ENCODE peak calls at places on chromosomes 5 and 9, in eight cellular contexts. B is stimulated activated CD8-positive, alpha-beta memory T cell treated with anti-CD3 and anti-CD28 coated beads, Interleukin-4, amount 100 ng/mL, for 4 hours; C is activated gamma-delta T cell; F is AG10803; Q is breast epithelium; Z is RWPE1; U is effector CD8-positive, alpha-beta T cell; J is naive thymus-derived CD8-positive, alpha-beta T cell. T is an unnamed sample.

GRCh38 chr9:35996358-35996970 is 38.5 kb upstream of the OR2S2 start:
- DNase-seq in B (no peak), C (no peak), F (peak; percentile 61), Q (no peak), Z (no peak), U (no peak), J (no peak), T (no peak)

GRCh38 chr5:79699766-79700400 is 10.2 kb downstream of the CMYA5 start:
- DNase-seq in B (no peak), C (no peak), F (no peak), Q (no peak), Z (no peak), U (no peak), J (no peak), T (no peak)

GRCh38 chr9:94139672-94140417 is 55.6 kb downstream of the PTPDC1 start:
- DNase-seq in B (no peak), C (no peak), F (peak; percentile 99), Q (peak; percentile 82), Z (peak; percentile 98), U (no peak), J (no peak), T (peak; percentile 93)

GRCh38 chr9:92294297-92294676 is 790 bp upstream of the IARS1 start:
- DNase-seq in B (no peak), C (no peak), F (peak; percentile 38), Q (no peak), Z (no peak), U (no peak), J (no peak), T (no peak)

GRCh38 chr5:132430736-132431135 is 59.8 kb downstream of the IRF1 start:
- DNase-seq in B (no peak), C (no peak), F (no peak), Q (no peak), Z (no peak), U (no peak), J (no peak), T (no peak)

GRCh38 chr9:136848393-136849037 is 694 bp upstream of the PHPT1 start:
- DNase-seq in B (no peak), C (no peak), F (no peak), Q (no peak), Z (peak; percentile 69), U (no peak), J (no peak), T (no peak)

GRCh38 chr5:139952464-139953070 is 90.5 kb downstream of the NRG2 start:
- DNase-seq in B (no peak), C (no peak), F (no peak), Q (no peak), Z (no peak), U (no peak), J (no peak), T (no peak)

GRCh38 chr9:119177141-119177540 is 192.1 kb downstream of the BRINP1 start:
- DNase-seq in B (no peak), C (no peak), F (no peak), Q (no peak), Z (no peak), U (no peak), J (no peak), T (no peak)

GRCh38 chr5:139468421-139468931 is 2.3 kb upstream of the SMIM33 start:
- DNase-seq in B (no peak), C (no peak), F (peak; percentile 27), Q (no peak), Z (no peak), U (no peak), J (no peak), T (no peak)

GRCh38 chr5:60323596-60323995 is 376.4 kb downstream of the DEPDC1B start:
- DNase-seq in B (no peak), C (no peak), F (no peak), Q (no peak), Z (no peak), U (no peak), J (no peak), T (no peak)

GRCh38 chr5:139461698-139462097 is 845 bp downstream of the ECSCR start:
- DNase-seq in B (no peak), C (no peak), F (peak; percentile 49), Q (no peak), Z (no peak), U (no peak), J (no peak), T (no peak)

GRCh38 chr5:57383093-57383861 is 99.3 kb downstream of the ACTBL2 start:
- DNase-seq in B (no peak), C (no peak), F (peak; percentile 83), Q (no peak), Z (peak; percentile 92), U (no peak), J (no peak), T (no peak)

GRCh38 chr5:143004361-143004802 is 234.2 kb downstream of the ARHGAP26 start:
- DNase-seq in B (no peak), C (no peak), F (no peak), Q (no peak), Z (no peak), U (no peak), J (no peak), T (no peak)

GRCh38 chr9:35856882-35857281 is 13.3 kb downstream of the OR13J1 start:
- DNase-seq in B (no peak), C (no peak), F (no peak), Q (no peak), Z (no peak), U (no peak), J (no peak), T (peak; percentile 32)

GRCh38 chr5:179585903-179586511 is 35.7 kb downstream of the RUFY1 start:
- DNase-seq in B (no peak), C (no peak), F (no peak), Q (no peak), Z (no peak), U (no peak), J (no peak), T (no peak)

GRCh38 chr9:16425572-16425971 is 444.9 kb downstream of the BNC2 start:
- DNase-seq in B (no peak), C (no peak), F (peak; percentile 77), Q (no peak), Z (peak; percentile 17), U (no peak), J (no peak), T (no peak)

GRCh38 chr9:8315211-8315610 is 515.6 kb upstream of the DMAC1 start:
- DNase-seq in B (no peak), C (no peak), F (no peak), Q (no peak), Z (no peak), U (no peak), J (no peak), T (no peak)

GRCh38 chr9:92686954-92687353 is 17.0 kb upstream of the IPPK start:
- DNase-seq in B (no peak), C (no peak), F (no peak), Q (no peak), Z (no peak), U (no peak), J (no peak), T (no peak)

GRCh38 chr5:90909945-90910344 is 351.3 kb downstream of the ADGRV1 start:
- DNase-seq in B (no peak), C (no peak), F (no peak), Q (no peak), Z (no peak), U (no peak), J (no peak), T (no peak)

GRCh38 chr5:147534172-147534951 is 24.5 kb upstream of the DPYSL3 start:
- DNase-seq in B (no peak), C (no peak), F (peak; percentile 86), Q (no peak), Z (no peak), U (no peak), J (no peak), T (no peak)

GRCh38 chr9:113525208-113525607 is 61.7 kb downstream of the RGS3 start:
- DNase-seq in B (no peak), C (no peak), F (no peak), Q (no peak), Z (no peak), U (no peak), J (no peak), T (no peak)

GRCh38 chr5:108749130-108749861 is 1.6 kb downstream of the FER start:
- DNase-seq in B (no peak), C (peak; percentile 61), F (no peak), Q (peak; percentile 62), Z (peak; percentile 87), U (peak; percentile 73), J (peak; percentile 33), T (no peak)

GRCh38 chr5:40683351-40683750 is 3.6 kb downstream of the PTGER4 start:
- DNase-seq in B (no peak), C (no peak), F (no peak), Q (no peak), Z (no peak), U (no peak), J (no peak), T (no peak)

GRCh38 chr9:34428325-34428958 is 29.9 kb downstream of the FAM219A start:
- DNase-seq in B (no peak), C (no peak), F (no peak), Q (no peak), Z (no peak), U (no peak), J (no peak), T (no peak)

GRCh38 chr5:154647760-154648143 is 107.4 kb upstream of the LARP1 start:
- DNase-seq in B (no peak), C (no peak), F (no peak), Q (no peak), Z (no peak), U (no peak), J (no peak), T (no peak)

GRCh38 chr5:136190904-136191303 is 2.1 kb downstream of the SMIM32 start:
- DNase-seq in B (no peak), C (no peak), F (no peak), Q (no peak), Z (no peak), U (no peak), J (no peak), T (no peak)

GRCh38 chr5:31413030-31413812 is 118.7 kb downstream of the DROSHA start:
- DNase-seq in B (no peak), C (no peak), F (peak; percentile 6), Q (no peak), Z (peak; percentile 29), U (no peak), J (no peak), T (no peak)

GRCh38 chr9:91727316-91727861 is 222.6 kb downstream of the ROR2 start:
- DNase-seq in B (no peak), C (no peak), F (peak; percentile 43), Q (no peak), Z (peak; percentile 87), U (no peak), J (peak; percentile 44), T (no peak)

GRCh38 chr5:146192571-146193043 is 10.2 kb upstream of the LARS1 start:
- DNase-seq in B (no peak), C (no peak), F (no peak), Q (no peak), Z (no peak), U (no peak), J (no peak), T (no peak)

GRCh38 chr9:127858041-127858512 is 3.6 kb upstream of the ENG start:
- DNase-seq in B (no peak), C (no peak), F (peak; percentile 22), Q (no peak), Z (no peak), U (no peak), J (no peak), T (peak; percentile 84)

GRCh38 chr9:121302341-121302740 is 34.4 kb downstream of the GSN start:
- DNase-seq in B (no peak), C (no peak), F (no peak), Q (no peak), Z (no peak), U (no peak), J (no peak), T (no peak)

GRCh38 chr5:144566747-144567415 is 396.2 kb downstream of the KCTD16 start:
- DNase-seq in B (no peak), C (no peak), F (peak; percentile 6), Q (no peak), Z (peak; percentile 22), U (no peak), J (no peak), T (no peak)

GRCh38 chr5:7425830-7426229 is 29.9 kb downstream of the ADCY2 start:
- DNase-seq in B (no peak), C (no peak), F (no peak), Q (no peak), Z (no peak), U (no peak), J (no peak), T (no peak)

GRCh38 chr9:133913571-133914369 is 78.4 kb downstream of the VAV2 start:
- DNase-seq in B (no peak), C (no peak), F (no peak), Q (no peak), Z (no peak), U (no peak), J (no peak), T (no peak)